ENCODE peak calls at places on chromosomes 4 and X, in ten cellular contexts. N, X, W, B, O, I, M, V, U and K are unnamed samples.

GRCh38 chr4:38004062-38004461 is 43.9 kb downstream of the PTTG2 start:
- DNase-seq in N (peak), X (no peak), W (no peak), B (no peak), O (no peak), I (peak), M (no peak), V (peak), U (peak), K (peak)

GRCh38 chr4:127930175-127930574 is 34.8 kb downstream of the MFSD8 start:
- DNase-seq in N (no peak), X (no peak), W (no peak), B (no peak), O (no peak), I (no peak), M (no peak), V (no peak), U (no peak), K (no peak)

GRCh38 chrX:70134116-70134477 is 850 bp downstream of the IGBP1 start:
- DNase-seq in N (peak), X (peak), W (peak), B (no peak), O (peak), I (peak), M (no peak), V (peak), U (peak), K (no peak)

GRCh38 chrX:41043950-41044349 is 41.3 kb upstream of the USP9X start:
- DNase-seq in N (peak), X (no peak), W (peak), B (no peak), O (no peak), I (peak), M (no peak), V (peak), U (peak), K (peak)

GRCh38 chr4:160180206-160180605 is 1077.3 kb downstream of the RAPGEF2 start:
- DNase-seq in N (peak), X (peak), W (no peak), B (no peak), O (peak), I (peak), M (no peak), V (no peak), U (peak), K (peak)

GRCh38 chr4:187586892-187587291 is 408.7 kb upstream of the ZFP42 start:
- DNase-seq in N (peak), X (no peak), W (no peak), B (no peak), O (no peak), I (no peak), M (no peak), V (no peak), U (peak), K (no peak)

GRCh38 chr4:17058506-17058905 is 160.1 kb upstream of the LDB2 start:
- DNase-seq in N (no peak), X (no peak), W (peak), B (no peak), O (no peak), I (no peak), M (no peak), V (peak), U (peak), K (no peak)

GRCh38 chr4:98283219-98284199 is 22.3 kb downstream of the RAP1GDS1 start:
- DNase-seq in N (peak), X (no peak), W (peak), B (no peak), O (no peak), I (peak), M (no peak), V (peak), U (peak), K (no peak)

GRCh38 chrX:101813200-101813599 is 118.6 kb downstream of the ZMAT1 start:
- DNase-seq in N (no peak), X (no peak), W (no peak), B (no peak), O (no peak), I (no peak), M (no peak), V (no peak), U (no peak), K (no peak)

GRCh38 chrX:78024349-78025108 is 55.1 kb upstream of the PGAM4 start:
- DNase-seq in N (no peak), X (peak), W (peak), B (no peak), O (peak), I (peak), M (no peak), V (peak), U (no peak), K (no peak)

GRCh38 chr4:87322754-87323153 is at the start of gene HSD17B13:
- DNase-seq in N (no peak), X (no peak), W (no peak), B (no peak), O (no peak), I (no peak), M (no peak), V (no peak), U (no peak), K (no peak)

GRCh38 chrX:18961686-18962085 is 22.2 kb downstream of the PHKA2 start:
- DNase-seq in N (peak), X (no peak), W (peak), B (no peak), O (no peak), I (peak), M (no peak), V (peak), U (peak), K (peak)

GRCh38 chrX:9357500-9358139 is 107.2 kb upstream of the TBL1X start:
- DNase-seq in N (no peak), X (no peak), W (no peak), B (no peak), O (no peak), I (no peak), M (no peak), V (no peak), U (no peak), K (no peak)

GRCh38 chr4:99826016-99826415 is 9.4 kb downstream of the DAPP1 start:
- DNase-seq in N (no peak), X (no peak), W (no peak), B (no peak), O (no peak), I (no peak), M (no peak), V (no peak), U (no peak), K (no peak)

GRCh38 chrX:133923548-133923947 is 61.8 kb downstream of the GPC3 start:
- DNase-seq in N (no peak), X (no peak), W (no peak), B (no peak), O (no peak), I (no peak), M (no peak), V (no peak), U (no peak), K (no peak)

GRCh38 chr4:141375855-141376254 is 155.2 kb downstream of the ZNF330 start:
- DNase-seq in N (peak), X (peak), W (peak), B (no peak), O (peak), I (peak), M (no peak), V (peak), U (peak), K (peak)

GRCh38 chrX:123450217-123450616 is 266.1 kb downstream of the GRIA3 start:
- DNase-seq in N (no peak), X (peak), W (peak), B (no peak), O (peak), I (peak), M (no peak), V (peak), U (no peak), K (no peak)

GRCh38 chr4:120062663-120063195 is 3.9 kb downstream of the MAD2L1 start:
- DNase-seq in N (no peak), X (no peak), W (peak), B (no peak), O (no peak), I (no peak), M (no peak), V (peak), U (no peak), K (no peak)
- H3K4me3 ChIP-seq in N (no peak), X (no peak), W (no peak), B (no peak), O (no peak), I (no peak), M (peak), V (no peak), U (no peak), K (no peak)

GRCh38 chrX:124860736-124861135 is 458.9 kb upstream of the TEX13C start:
- DNase-seq in N (no peak), X (no peak), W (no peak), B (no peak), O (no peak), I (no peak), M (no peak), V (no peak), U (no peak), K (no peak)

GRCh38 chrX:124863303-124863702 is 456.4 kb upstream of the TEX13C start:
- DNase-seq in N (no peak), X (no peak), W (no peak), B (no peak), O (no peak), I (no peak), M (no peak), V (no peak), U (no peak), K (no peak)

GRCh38 chrX:124862304-124862703 is 457.4 kb upstream of the TEX13C start:
- DNase-seq in N (no peak), X (no peak), W (no peak), B (no peak), O (no peak), I (no peak), M (no peak), V (no peak), U (no peak), K (no peak)
- TF ChIP-seq CTCF in N (no peak), X (no peak), W (no peak), B (no peak), O (no peak), I (no peak), M (no peak), V (no peak), U (no peak), K (no peak)

DNA sequence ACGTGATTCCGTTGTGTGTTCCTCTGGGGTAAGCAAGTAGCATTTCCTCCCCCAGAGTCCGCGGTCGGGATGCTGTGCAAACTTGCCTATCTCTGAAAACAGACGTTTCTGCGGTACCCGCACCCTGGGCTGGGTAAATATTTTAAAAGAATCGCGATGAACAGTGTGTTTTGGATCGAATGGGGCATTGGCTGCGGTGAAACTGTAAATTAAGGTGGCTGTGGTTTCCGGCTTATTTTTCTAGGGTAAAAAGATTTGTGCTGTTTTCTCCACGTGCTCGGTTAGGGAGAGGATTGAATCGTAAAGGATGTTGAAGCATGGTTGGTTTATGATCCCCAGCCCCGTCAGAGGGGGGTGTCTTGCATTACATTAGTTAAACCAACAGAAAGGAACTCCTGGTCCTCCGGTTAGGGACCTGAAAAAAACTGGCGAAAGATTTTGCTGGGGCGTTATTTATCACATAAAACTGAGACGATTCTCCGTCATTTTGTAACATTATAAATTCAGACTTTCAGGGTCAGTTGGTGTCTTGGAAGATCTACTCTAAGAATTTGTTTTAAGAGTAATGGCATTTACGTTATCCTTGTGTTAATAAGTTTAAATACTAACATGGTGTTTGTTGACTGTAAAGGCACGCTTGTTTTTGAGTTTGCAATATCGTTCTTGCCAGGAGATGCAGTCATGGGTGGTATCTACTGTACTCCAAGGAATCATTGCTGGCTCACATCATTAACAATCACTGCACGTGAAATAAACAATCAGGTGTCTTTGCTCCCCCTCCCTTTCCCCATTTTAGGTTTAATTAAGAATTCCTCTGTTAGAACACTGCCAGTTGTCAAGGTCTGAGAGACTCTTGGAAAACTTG is 1.4 kb downstream of the HHIP start:
- DNase-seq in N (peak), X (no peak), W (peak), B (no peak), O (peak), I (peak), M (no peak), V (peak), U (no peak), K (peak)
- H3K4me3 ChIP-seq in N (peak), X (peak), W (peak), B (no peak), O (peak), I (peak), M (no peak), V (peak), U (peak), K (peak)

DNA sequence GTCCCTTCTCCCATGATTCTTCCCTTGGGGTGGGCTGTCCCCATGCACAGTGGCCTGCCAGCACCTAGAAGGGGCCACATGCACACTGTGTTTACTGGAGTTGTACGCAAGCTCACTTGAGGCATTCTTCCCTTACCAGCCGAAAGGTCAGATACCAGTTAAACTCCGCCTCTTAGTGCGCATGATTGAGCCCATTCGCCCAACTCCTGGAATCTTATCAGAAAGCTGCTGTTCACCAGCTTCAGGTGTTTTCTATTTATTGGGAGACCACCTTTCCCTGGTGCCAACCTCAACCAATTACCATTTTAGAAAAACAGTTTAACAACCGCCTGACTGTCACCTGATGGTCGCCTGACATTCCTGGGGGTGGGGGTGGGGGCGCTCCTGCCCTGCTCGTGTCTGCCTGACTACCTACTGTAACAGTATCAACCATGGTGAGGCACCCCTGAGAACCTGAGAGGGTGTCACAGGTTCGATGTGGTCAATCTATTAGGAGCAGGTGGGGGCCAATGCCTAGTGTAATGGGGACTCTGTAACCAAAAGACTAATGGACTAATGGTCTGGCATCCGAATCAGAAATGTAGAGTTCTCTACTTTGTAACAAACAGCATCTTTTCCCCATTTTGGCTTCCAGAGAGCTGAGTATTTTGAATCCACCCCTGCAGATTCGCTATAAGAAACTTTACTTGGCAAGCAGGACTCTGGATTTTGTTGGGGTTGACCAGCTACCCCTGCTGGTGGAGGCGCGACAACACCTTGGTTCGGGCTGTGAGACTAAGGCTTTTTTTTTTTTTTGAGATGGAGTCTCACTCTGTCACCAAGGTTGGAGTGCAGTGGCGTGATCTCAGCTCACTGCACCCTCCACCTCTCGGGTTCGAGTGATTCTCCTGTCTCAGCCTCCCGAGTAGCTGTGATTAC is 58.3 kb upstream of the ZNF157 start:
- DNase-seq in N (peak), X (peak), W (peak), B (peak), O (peak), I (peak), M (no peak), V (peak), U (peak), K (peak)
- TF ChIP-seq CTCF in N (peak), X (peak), W (peak), B (peak), O (peak), I (peak), M (peak), V (peak), U (peak), K (peak)